ENCODE peak calls at places on chromosomes 5 and 9, in six cellular contexts. One of them, this sample, is unnamed. For H3K9me3 and H3K9me2, the result is how much of the 10 kb centered on the place peaks cover.

GRCh38 chr9:133147412-133148271 is 16.1 kb downstream of the GBGT1 start:
- DNase-seq in MM.1S: peak
- DNase-seq in GM23248: peak
- DNase-seq in HCT116: peak
- DNase-seq in PC-3: peak
- DNase-seq in OCI-LY7: peak
- DNase-seq in this sample: peak

GRCh38 chr9:120344230-120344629 is 235.7 kb downstream of the CDK5RAP2 start:
- DNase-seq in MM.1S: no peak
- DNase-seq in GM23248: peak
- DNase-seq in HCT116: peak
- DNase-seq in PC-3: peak
- DNase-seq in OCI-LY7: no peak
- DNase-seq in this sample: no peak

GRCh38 chr9:33660771-33661170 is 134.6 kb upstream of the PRSS3 start:
- DNase-seq in MM.1S: no peak
- DNase-seq in GM23248: no peak
- DNase-seq in HCT116: no peak
- DNase-seq in PC-3: no peak
- DNase-seq in OCI-LY7: no peak
- DNase-seq in this sample: no peak

GRCh38 chr5:177435847-177436536 is 9.5 kb downstream of the GRK6 start:
- DNase-seq in MM.1S: no peak
- DNase-seq in GM23248: no peak
- DNase-seq in HCT116: no peak
- DNase-seq in PC-3: no peak
- DNase-seq in OCI-LY7: no peak
- DNase-seq in this sample: no peak

GRCh38 chr5:173581408-173582197 is 34.8 kb downstream of the BOD1 start:
- DNase-seq in MM.1S: peak
- DNase-seq in GM23248: peak
- DNase-seq in HCT116: peak
- DNase-seq in PC-3: peak
- DNase-seq in OCI-LY7: peak
- DNase-seq in this sample: peak

GRCh38 chr5:62762503-62762902 is 183.9 kb downstream of the LRRC70 start:
- DNase-seq in MM.1S: no peak
- DNase-seq in GM23248: no peak
- DNase-seq in HCT116: no peak
- DNase-seq in PC-3: no peak
- DNase-seq in OCI-LY7: no peak
- DNase-seq in this sample: peak

GRCh38 chr9:98142182-98142924 is 23.3 kb upstream of the TRIM14 start:
- DNase-seq in MM.1S: no peak
- DNase-seq in GM23248: no peak
- DNase-seq in HCT116: no peak
- DNase-seq in PC-3: peak
- DNase-seq in OCI-LY7: no peak
- DNase-seq in this sample: no peak

GRCh38 chr5:113250341-113250953 is 184.3 kb downstream of the TSSK1B start:
- DNase-seq in MM.1S: no peak
- DNase-seq in GM23248: peak
- DNase-seq in HCT116: no peak
- DNase-seq in PC-3: no peak
- DNase-seq in OCI-LY7: no peak
- DNase-seq in this sample: no peak

GRCh38 chr9:6739218-6739617 is 18.6 kb upstream of the KDM4C start:
- DNase-seq in MM.1S: peak
- DNase-seq in GM23248: peak
- DNase-seq in HCT116: peak
- DNase-seq in PC-3: peak
- DNase-seq in OCI-LY7: peak
- DNase-seq in this sample: peak

GRCh38 chr5:58294598-58295298 is 165.1 kb downstream of the PLK2 start:
- DNase-seq in MM.1S: no peak
- DNase-seq in GM23248: peak
- DNase-seq in HCT116: no peak
- DNase-seq in PC-3: peak
- DNase-seq in OCI-LY7: no peak
- DNase-seq in this sample: no peak

GRCh38 chr9:7578951-7579743 is 220.4 kb downstream of the DMAC1 start:
- DNase-seq in MM.1S: no peak
- DNase-seq in GM23248: no peak
- DNase-seq in HCT116: no peak
- DNase-seq in PC-3: no peak
- DNase-seq in OCI-LY7: no peak
- DNase-seq in this sample: no peak

GRCh38 chr5:124210106-124210918 is 536.1 kb downstream of the ZNF608 start:
- DNase-seq in MM.1S: no peak
- DNase-seq in GM23248: no peak
- DNase-seq in HCT116: no peak
- DNase-seq in PC-3: no peak
- DNase-seq in OCI-LY7: no peak
- DNase-seq in this sample: no peak

GRCh38 chr5:147742151-147742550 is 40.4 kb downstream of the JAKMIP2 start:
- DNase-seq in MM.1S: no peak
- DNase-seq in GM23248: no peak
- DNase-seq in HCT116: no peak
- DNase-seq in PC-3: no peak
- DNase-seq in OCI-LY7: no peak
- DNase-seq in this sample: no peak

GRCh38 chr9:111136180-111136579 is 97.9 kb upstream of the LPAR1 start:
- DNase-seq in MM.1S: no peak
- DNase-seq in GM23248: no peak
- DNase-seq in HCT116: no peak
- DNase-seq in PC-3: no peak
- DNase-seq in OCI-LY7: no peak
- DNase-seq in this sample: no peak

GRCh38 chr5:140802781-140803271 is 2.0 kb downstream of the PCDHA3 start:
- DNase-seq in MM.1S: no peak
- DNase-seq in GM23248: no peak
- DNase-seq in HCT116: no peak
- DNase-seq in PC-3: no peak
- DNase-seq in OCI-LY7: no peak
- DNase-seq in this sample: no peak

GRCh38 chr5:140806834-140807775 is at the start of gene PCDHA4:
- DNase-seq in MM.1S: no peak
- DNase-seq in GM23248: peak
- DNase-seq in HCT116: no peak
- DNase-seq in PC-3: peak
- DNase-seq in OCI-LY7: no peak
- DNase-seq in this sample: no peak

GRCh38 chr5:140796718-140797095 is 2.1 kb downstream of the PCDHA2 start:
- DNase-seq in MM.1S: no peak
- DNase-seq in GM23248: no peak
- DNase-seq in HCT116: no peak
- DNase-seq in PC-3: no peak
- DNase-seq in OCI-LY7: no peak
- DNase-seq in this sample: no peak

GRCh38 chr5:140800816-140801493 is at the start of gene PCDHA3:
- DNase-seq in MM.1S: no peak
- DNase-seq in GM23248: peak
- DNase-seq in HCT116: no peak
- DNase-seq in PC-3: no peak
- DNase-seq in OCI-LY7: peak
- DNase-seq in this sample: peak

DNA sequence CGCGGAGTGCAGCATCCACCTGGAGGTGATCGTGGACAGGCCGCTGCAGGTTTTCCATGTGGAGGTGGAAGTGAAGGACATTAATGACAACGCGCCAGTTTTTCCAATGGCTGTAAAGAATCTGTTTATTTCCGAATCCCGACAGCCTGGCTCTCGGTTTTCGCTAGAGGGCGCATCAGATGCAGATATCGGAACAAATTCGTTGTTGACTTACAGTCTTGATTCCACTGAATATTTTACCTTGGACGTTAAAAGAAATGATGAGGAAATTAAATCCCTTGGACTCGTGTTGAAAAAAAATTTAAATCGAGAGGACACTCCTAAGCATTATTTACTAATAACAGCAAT is 611 bp downstream of the PCDHA3 start:
- DNase-seq in MM.1S: no peak
- DNase-seq in GM23248: peak
- DNase-seq in HCT116: no peak
- DNase-seq in PC-3: no peak
- DNase-seq in OCI-LY7: no peak
- DNase-seq in this sample: no peak
- H3K9me3 ChIP-seq in MM.1S: under half
- H3K9me3 ChIP-seq in GM23248: under half
- H3K9me3 ChIP-seq in HCT116: under half
- H3K9me3 ChIP-seq in PC-3: under half
- H3K9me3 ChIP-seq in OCI-LY7: under half
- H3K9me3 ChIP-seq in this sample: under half

GRCh38 chr5:116911074-116911473 is 336.5 kb upstream of the SEMA6A start:
- DNase-seq in MM.1S: no peak
- DNase-seq in GM23248: no peak
- DNase-seq in HCT116: no peak
- DNase-seq in PC-3: no peak
- DNase-seq in OCI-LY7: peak
- DNase-seq in this sample: peak

DNA sequence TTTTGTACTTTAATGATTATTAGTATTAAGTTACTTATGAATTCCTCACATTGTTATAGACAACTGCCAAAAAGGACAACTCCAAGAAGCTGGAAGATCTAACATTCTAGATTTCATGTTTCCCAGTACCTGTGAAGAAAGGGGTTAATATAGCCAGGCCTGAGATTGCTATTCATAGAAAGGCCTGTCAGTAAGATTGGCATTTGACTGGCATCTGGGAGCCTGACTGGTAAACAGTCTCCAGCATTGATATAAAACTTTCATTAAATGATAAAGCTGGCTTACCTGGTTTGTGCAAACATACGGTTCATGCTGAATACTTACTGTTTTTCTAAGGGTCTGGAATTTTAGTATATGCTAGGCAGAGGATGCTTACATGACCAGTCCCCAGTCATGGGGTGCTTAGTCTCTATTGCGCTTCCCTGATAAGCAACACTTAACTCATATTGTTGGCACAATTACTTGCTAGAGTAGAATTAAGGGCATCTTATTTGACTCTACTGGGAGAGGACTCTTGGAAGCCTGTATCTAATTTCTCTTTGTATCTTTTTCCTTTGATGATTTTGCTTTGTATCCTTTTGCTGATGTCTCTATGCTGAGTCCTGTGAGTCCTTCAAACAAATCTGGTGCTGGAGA is 340.4 kb upstream of the SEMA6A start:
- DNase-seq in MM.1S: no peak
- DNase-seq in GM23248: no peak
- DNase-seq in HCT116: no peak
- DNase-seq in PC-3: no peak
- DNase-seq in OCI-LY7: no peak
- DNase-seq in this sample: no peak
- H3K9me2 ChIP-seq in MM.1S: under half
- H3K9me2 ChIP-seq in GM23248: under half
- H3K9me2 ChIP-seq in HCT116: under half
- H3K9me2 ChIP-seq in PC-3: under half
- H3K9me2 ChIP-seq in OCI-LY7: under half
- H3K9me2 ChIP-seq in this sample: under half

GRCh38 chr5:108748354-108749129 is 845 bp downstream of the FER start:
- DNase-seq in MM.1S: peak
- DNase-seq in GM23248: peak
- DNase-seq in HCT116: peak
- DNase-seq in PC-3: peak
- DNase-seq in OCI-LY7: peak
- DNase-seq in this sample: peak
- H2AFZ ChIP-seq in MM.1S: peak
- H2AFZ ChIP-seq in GM23248: peak
- H2AFZ ChIP-seq in HCT116: no peak
- H2AFZ ChIP-seq in PC-3: peak
- H2AFZ ChIP-seq in OCI-LY7: peak
- H2AFZ ChIP-seq in this sample: peak

DNA sequence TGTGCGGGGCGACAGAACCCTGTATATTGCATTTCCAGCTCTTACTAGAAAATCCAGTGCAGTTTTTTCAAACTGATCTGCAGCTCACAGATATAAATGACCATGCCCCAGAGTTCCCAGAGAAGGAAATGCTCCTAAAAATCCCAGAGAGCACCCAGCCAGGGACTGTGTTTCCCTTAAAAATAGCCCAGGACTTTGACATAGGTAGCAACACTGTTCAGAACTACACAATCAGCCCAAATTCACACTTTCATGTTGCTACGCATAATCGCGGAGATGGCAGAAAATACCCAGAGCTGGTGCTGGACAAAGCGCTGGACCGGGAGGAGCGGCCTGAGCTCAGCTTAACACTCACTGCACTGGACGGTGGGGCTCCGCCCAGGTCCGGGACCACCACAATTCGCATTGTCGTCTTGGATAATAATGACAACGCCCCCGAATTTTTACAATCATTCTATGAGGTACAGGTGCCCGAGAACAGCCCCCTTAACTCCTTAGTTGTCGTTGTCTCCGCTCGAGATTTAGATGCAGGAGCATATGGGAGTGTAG is 786 bp downstream of the PCDHB5 start:
- DNase-seq in MM.1S: no peak
- DNase-seq in GM23248: no peak
- DNase-seq in HCT116: no peak
- DNase-seq in PC-3: no peak
- DNase-seq in OCI-LY7: no peak
- DNase-seq in this sample: no peak
- H3K9me3 ChIP-seq in MM.1S: under half
- H3K9me3 ChIP-seq in GM23248: under half
- H3K9me3 ChIP-seq in HCT116: under half
- H3K9me3 ChIP-seq in PC-3: under half
- H3K9me3 ChIP-seq in OCI-LY7: under half
- H3K9me3 ChIP-seq in this sample: under half

GRCh38 chr9:82893549-82893948 is 169.4 kb downstream of the RASEF start:
- DNase-seq in MM.1S: no peak
- DNase-seq in GM23248: no peak
- DNase-seq in HCT116: no peak
- DNase-seq in PC-3: no peak
- DNase-seq in OCI-LY7: no peak
- DNase-seq in this sample: no peak
- H3K9me2 ChIP-seq in MM.1S: under half
- H3K9me2 ChIP-seq in GM23248: under half
- H3K9me2 ChIP-seq in HCT116: under half
- H3K9me2 ChIP-seq in PC-3: under half
- H3K9me2 ChIP-seq in OCI-LY7: under half
- H3K9me2 ChIP-seq in this sample: under half

This sample was measured in Karpas-422.